ENCODE peak calls at places on chromosomes 11 and 22, in eight cellular contexts. J is CD8-positive, alpha-beta memory T cell; K is aorta; F is Peyer's patch; L is tibial nerve; H is endothelial cell of umbilical vein; X is SJSA1; U is CD8-positive, alpha-beta T cell. C is an unnamed sample.

GRCh38 chr11:6320411-6321207 is at the start of gene CAVIN3:
- DNase-seq in L (peak; percentile 85), J (no peak), H (peak; percentile 79), X (peak; percentile 81), K (peak; percentile 96), U (no peak), F (peak; percentile 67), C (peak; percentile 67)

GRCh38 chr22:17441326-17441725 is 72.1 kb downstream of the CECR2 start:
- DNase-seq in X (no peak), L (no peak), H (no peak), U (no peak), F (no peak), J (no peak), K (no peak), C (no peak)

GRCh38 chr11:47330002-47330911 is 22.2 kb downstream of the MYBPC3 start:
- DNase-seq in F (no peak), H (peak; percentile 52), X (no peak), K (peak; percentile 60), L (no peak), J (no peak), U (peak; percentile 19), C (no peak)

GRCh38 chr11:11681536-11681935 is 59.7 kb upstream of the GALNT18 start:
- DNase-seq in U (no peak), L (no peak), K (no peak), X (no peak), H (no peak), F (no peak), J (no peak), C (no peak)

GRCh38 chr11:122595246-122595645 is 60.3 kb upstream of the UBASH3B start:
- DNase-seq in X (no peak), U (no peak), F (no peak), K (no peak), H (no peak), L (no peak), J (no peak), C (no peak)

GRCh38 chr11:10809373-10810199 is 860 bp upstream of the EIF4G2 start:
- DNase-seq in F (no peak), J (peak; percentile 14), U (peak; percentile 47), L (peak; percentile 34), X (peak; percentile 74), K (peak; percentile 83), H (peak; percentile 80), C (peak; percentile 69)

GRCh38 chr11:19359425-19360000 is 118.8 kb upstream of the E2F8 start:
- DNase-seq in H (no peak), X (no peak), L (no peak), F (no peak), K (no peak), U (no peak), J (no peak), C (no peak)

GRCh38 chr11:75380716-75381420 is 18.4 kb upstream of the RPS3 start:
- DNase-seq in X (no peak), H (no peak), F (peak; percentile 67), U (no peak), L (no peak), J (no peak), K (no peak), C (no peak)

GRCh38 chr11:69683764-69684333 is 8.7 kb upstream of the LTO1 start:
- DNase-seq in F (no peak), X (peak; percentile 67), J (no peak), U (no peak), L (no peak), H (no peak), K (peak; percentile 72), C (peak; percentile 81)

GRCh38 chr11:76400967-76401366 is 19.8 kb downstream of the GVQW3 start:
- DNase-seq in F (no peak), H (no peak), U (no peak), J (no peak), X (no peak), L (no peak), K (no peak), C (no peak)

GRCh38 chr11:26078217-26078821 is 253.6 kb upstream of the ANO3 start:
- DNase-seq in F (no peak), H (no peak), K (no peak), X (no peak), U (no peak), J (no peak), L (no peak), C (no peak)

GRCh38 chr11:639324-639977 is 2.4 kb downstream of the DRD4 start:
- DNase-seq in F (peak; percentile 19), L (no peak), U (no peak), X (no peak), K (no peak), J (no peak), H (no peak), C (peak; percentile 41)

GRCh38 chr11:640021-640706 is 3.1 kb downstream of the DRD4 start:
- DNase-seq in F (peak; percentile 44), U (no peak), L (no peak), J (no peak), K (no peak), H (no peak), X (no peak), C (no peak)

GRCh38 chr11:637333-637592 is 194 bp downstream of the DRD4 start:
- DNase-seq in F (no peak), U (no peak), L (no peak), K (no peak), X (no peak), H (no peak), J (no peak), C (no peak)

GRCh38 chr11:637593-638507 is 781 bp downstream of the DRD4 start:
- DNase-seq in F (no peak), K (no peak), L (no peak), X (no peak), U (no peak), J (no peak), H (no peak), C (peak; percentile 40)

GRCh38 chr11:638616-639323 is 1.7 kb downstream of the DRD4 start:
- DNase-seq in J (no peak), F (peak; percentile 25), U (no peak), L (no peak), X (no peak), K (no peak), H (no peak), C (peak; percentile 84)
- H3K27me3 ChIP-seq in J (peaks cover 15% of the 10 kb centered on the region), F (no peaks in the 10 kb centered on the region), U (peaks cover 4% of the 10 kb centered on the region), L (peaks cover 36% of the 10 kb centered on the region), X (no peaks in the 10 kb centered on the region), K (no peaks in the 10 kb centered on the region), H (peaks cover 45% of the 10 kb centered on the region), C (no peaks in the 10 kb centered on the region)

DNA sequence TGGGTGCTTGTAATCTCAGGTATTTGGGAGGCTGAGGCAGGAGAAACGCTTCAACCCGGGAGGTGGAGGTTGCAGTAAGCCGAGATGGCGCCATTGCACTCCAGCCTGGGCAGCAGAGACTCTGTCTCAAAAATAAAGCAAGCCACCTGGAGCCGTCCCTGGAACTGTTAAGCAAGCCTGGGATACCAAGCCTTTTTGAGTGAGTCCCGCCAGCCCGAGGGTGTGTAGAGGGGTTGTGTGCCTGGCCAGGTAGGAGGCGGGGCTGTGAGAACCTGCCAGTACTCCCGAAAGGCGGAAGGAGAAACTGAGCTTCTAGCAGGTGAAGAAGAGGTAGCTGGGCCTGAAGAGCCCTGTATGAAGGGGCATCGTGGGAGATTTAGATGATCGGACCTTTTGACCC is 52.4 kb downstream of the TRIOBP start:
- DNase-seq in U (no peak), J (no peak), X (no peak), L (no peak), F (no peak), K (no peak), H (no peak), C (no peak)
- H3K27ac ChIP-seq in U (no peak overlapping the region), J (no peak overlapping the region), X (no peak overlapping the region), L (peak overlapping the region; percentile 97), F (no peak overlapping the region), K (no peak overlapping the region), H (peak overlapping the region; percentile 71), C (no peak overlapping the region)

GRCh38 chr22:46110215-46110614 is 40.1 kb upstream of the PPARA start:
- DNase-seq in U (no peak), X (peak; percentile 65), L (no peak), K (no peak), H (no peak), J (no peak), F (no peak), C (no peak)
- H3K27me3 ChIP-seq in U (no peaks in the 10 kb centered on the region), X (no peaks in the 10 kb centered on the region), L (no peaks in the 10 kb centered on the region), K (no peaks in the 10 kb centered on the region), H (no peaks in the 10 kb centered on the region), J (no peaks in the 10 kb centered on the region), F (no peaks in the 10 kb centered on the region), C (no peaks in the 10 kb centered on the region)

GRCh38 chr22:44353063-44353440 is 40.3 kb upstream of the SHISAL1 start:
- DNase-seq in H (no peak), L (no peak), X (no peak), J (no peak), F (no peak), U (no peak), K (peak; percentile 53), C (no peak)

GRCh38 chr22:44351685-44352377 is 39.1 kb upstream of the SHISAL1 start:
- DNase-seq in L (no peak), H (peak; percentile 23), X (peak; percentile 84), U (no peak), F (no peak), J (no peak), K (peak; percentile 82), C (peak; percentile 69)

GRCh38 chr22:44351037-44351436 is 38.3 kb upstream of the SHISAL1 start:
- DNase-seq in H (no peak), L (no peak), K (no peak), F (no peak), J (no peak), X (no peak), U (no peak), C (no peak)

GRCh38 chr22:44354288-44354687 is 41.5 kb upstream of the SHISAL1 start:
- DNase-seq in U (no peak), L (no peak), K (peak; percentile 39), J (no peak), X (no peak), F (peak; percentile 23), H (no peak), C (no peak)

GRCh38 chr22:44352378-44353062 is 39.8 kb upstream of the SHISAL1 start:
- DNase-seq in F (no peak), H (no peak), K (peak; percentile 47), J (no peak), X (no peak), U (no peak), L (no peak), C (no peak)
- H3K27ac ChIP-seq in F (no peak overlapping the region), H (no peak overlapping the region), K (no peak overlapping the region), J (no peak overlapping the region), X (no peak overlapping the region), U (no peak overlapping the region), L (no peak overlapping the region), C (no peak overlapping the region)

DNA sequence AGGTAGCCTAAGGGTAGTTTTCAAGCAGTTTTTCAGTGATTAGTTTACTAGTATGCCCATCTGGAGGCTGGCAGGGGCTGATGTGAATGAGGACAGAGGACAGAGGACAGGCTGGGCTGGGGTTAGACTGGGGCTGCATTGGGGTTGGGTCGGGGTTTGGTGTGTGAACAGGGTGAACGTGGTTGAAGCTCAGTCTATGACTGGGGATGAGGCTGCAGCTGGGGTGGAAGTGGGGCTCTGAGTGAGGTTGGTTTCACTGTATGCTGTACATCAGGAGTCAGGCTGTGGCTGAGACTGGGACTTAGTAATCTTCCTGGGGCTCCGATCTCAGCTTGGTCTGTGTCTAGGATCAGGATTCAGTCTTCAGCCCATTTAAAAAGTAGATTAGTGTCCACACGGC is 451 bp downstream of the OR51E1 start:
- DNase-seq in L (no peak), X (no peak), K (no peak), F (no peak), U (no peak), J (no peak), H (no peak), C (no peak)
- H3K27me3 ChIP-seq in L (no peaks in the 10 kb centered on the region), X (peaks cover 3% of the 10 kb centered on the region), K (no peaks in the 10 kb centered on the region), F (no peaks in the 10 kb centered on the region), U (no peaks in the 10 kb centered on the region), J (no peaks in the 10 kb centered on the region), H (no peaks in the 10 kb centered on the region), C (no peaks in the 10 kb centered on the region)

C was measured in A673.